ENCODE peak calls at places on chromosome 10, in five cellular contexts. O is neural crest cell, Q is BJ, S is prostate gland, G is endothelial cell of umbilical vein. N is an unnamed sample.

GRCh38 chr10:90977855-90978486 is 57.1 kb upstream of the ANKRD1 start:
- DNase-seq in Q (no peak), G (no peak), S (no peak), O (no peak), N (no peak)

GRCh38 chr10:102646610-102647432 is 2.5 kb downstream of the TRIM8 start:
- DNase-seq in O (no peak), G (no peak), Q (no peak), S (peak), N (peak)

GRCh38 chr10:15201589-15202300 is 33.3 kb upstream of the NMT2 start:
- DNase-seq in G (peak), Q (no peak), O (no peak), S (no peak), N (peak)

GRCh38 chr10:68118657-68119056 is 9.4 kb downstream of the MYPN start:
- DNase-seq in S (no peak), G (no peak), Q (no peak), O (no peak), N (no peak)

GRCh38 chr10:124176309-124177179 is 83.1 kb upstream of the CHST15 start:
- DNase-seq in G (no peak), S (no peak), Q (no peak), O (no peak), N (no peak)

GRCh38 chr10:113449151-113449695 is 103.6 kb upstream of the HABP2 start:
- DNase-seq in G (no peak), Q (no peak), O (no peak), S (no peak), N (no peak)

GRCh38 chr10:79442171-79443040 is 3.0 kb downstream of the ZCCHC24 start:
- DNase-seq in G (no peak), S (no peak), O (no peak), Q (no peak), N (no peak)

GRCh38 chr10:95171336-95171735 is 22.7 kb upstream of the ACSM6 start:
- DNase-seq in Q (no peak), O (no peak), G (no peak), S (no peak), N (no peak)

GRCh38 chr10:33453081-33453850 is 118.8 kb upstream of the NRP1 start:
- DNase-seq in O (no peak), S (no peak), Q (no peak), G (no peak), N (no peak)

GRCh38 chr10:90587081-90587491 is 270.8 kb downstream of the HTR7 start:
- DNase-seq in Q (peak), O (no peak), G (peak), S (no peak), N (no peak)

GRCh38 chr10:70114902-70115301 is 17.7 kb downstream of the AIFM2 start:
- DNase-seq in Q (no peak), S (no peak), O (no peak), G (no peak), N (no peak)

GRCh38 chr10:122267849-122268737 is 3.0 kb upstream of the BTBD16 start:
- DNase-seq in Q (no peak), O (peak), G (peak), S (no peak), N (peak)

GRCh38 chr10:26642896-26643653 is 54.4 kb upstream of the PDSS1 start:
- DNase-seq in Q (no peak), O (no peak), S (no peak), G (no peak), N (no peak)

GRCh38 chr10:51892965-51893658 is 193.7 kb upstream of the CSTF2T start:
- DNase-seq in S (no peak), G (peak), Q (no peak), O (peak), N (peak)

GRCh38 chr10:108980869-108981268 is 942.4 kb downstream of the XPNPEP1 start:
- DNase-seq in S (no peak), Q (no peak), O (no peak), G (no peak), N (no peak)

N was measured in dermis blood vessel endothelial cell.